ENCODE peak calls at places on chromosomes 13 and 19, in five cellular contexts. One of them, this sample, is unnamed.

GRCh38 chr13:75489502-75490263 is 7.7 kb upstream of the TBC1D4 start:
- ATAC-seq in GM12878: peak
- ATAC-seq in heart left ventricle: no peak
- ATAC-seq in right lobe of liver: peak
- ATAC-seq in IMR-90: peak
- ATAC-seq in this sample: no peak

GRCh38 chr13:48158290-48158689 is 63.4 kb upstream of the MED4 start:
- ATAC-seq in IMR-90: no peak
- ATAC-seq in right lobe of liver: no peak
- ATAC-seq in heart left ventricle: no peak
- ATAC-seq in GM12878: peak
- ATAC-seq in this sample: no peak

GRCh38 chr13:44815507-44816074 is 173.7 kb downstream of the NUFIP1 start:
- ATAC-seq in GM12878: peak
- ATAC-seq in heart left ventricle: no peak
- ATAC-seq in IMR-90: peak
- ATAC-seq in right lobe of liver: no peak
- ATAC-seq in this sample: peak

GRCh38 chr19:40768936-40769335 is 6.4 kb upstream of the MIA start:
- ATAC-seq in IMR-90: no peak
- ATAC-seq in GM12878: no peak
- ATAC-seq in right lobe of liver: no peak
- ATAC-seq in heart left ventricle: no peak
- ATAC-seq in this sample: no peak

GRCh38 chr19:38250821-38251563 is 5.2 kb downstream of the PPP1R14A start:
- ATAC-seq in heart left ventricle: peak
- ATAC-seq in IMR-90: peak
- ATAC-seq in GM12878: no peak
- ATAC-seq in right lobe of liver: peak
- ATAC-seq in this sample: peak

GRCh38 chr19:38917921-38918491 is 6.0 kb upstream of the CCER2 start:
- ATAC-seq in heart left ventricle: no peak
- ATAC-seq in IMR-90: peak
- ATAC-seq in GM12878: peak
- ATAC-seq in right lobe of liver: peak
- ATAC-seq in this sample: no peak

GRCh38 chr13:40406405-40407138 is 259.9 kb downstream of the FOXO1 start:
- ATAC-seq in heart left ventricle: no peak
- ATAC-seq in IMR-90: peak
- ATAC-seq in GM12878: no peak
- ATAC-seq in right lobe of liver: no peak
- ATAC-seq in this sample: peak

GRCh38 chr13:27704681-27705080 is 83.0 kb downstream of the POLR1D start:
- ATAC-seq in heart left ventricle: no peak
- ATAC-seq in GM12878: peak
- ATAC-seq in right lobe of liver: no peak
- ATAC-seq in IMR-90: no peak
- ATAC-seq in this sample: no peak

GRCh38 chr13:49303533-49304252 is 56.0 kb downstream of the CDADC1 start:
- ATAC-seq in heart left ventricle: no peak
- ATAC-seq in right lobe of liver: peak
- ATAC-seq in GM12878: no peak
- ATAC-seq in IMR-90: no peak
- ATAC-seq in this sample: no peak

GRCh38 chr13:114155320-114155719 is 22.9 kb upstream of the RASA3 start:
- ATAC-seq in right lobe of liver: no peak
- ATAC-seq in GM12878: no peak
- ATAC-seq in IMR-90: no peak
- ATAC-seq in heart left ventricle: no peak
- ATAC-seq in this sample: no peak

GRCh38 chr19:55820037-55820436 is 11.8 kb downstream of the NLRP11 start:
- ATAC-seq in heart left ventricle: no peak
- ATAC-seq in IMR-90: no peak
- ATAC-seq in GM12878: no peak
- ATAC-seq in right lobe of liver: no peak
- ATAC-seq in this sample: no peak

GRCh38 chr13:100875392-100876043 is 200.9 kb upstream of the TMTC4 start:
- ATAC-seq in heart left ventricle: no peak
- ATAC-seq in GM12878: peak
- ATAC-seq in right lobe of liver: no peak
- ATAC-seq in IMR-90: peak
- ATAC-seq in this sample: no peak

GRCh38 chr19:53311897-53312296 is 21.7 kb upstream of the ZNF845 start:
- ATAC-seq in right lobe of liver: no peak
- ATAC-seq in heart left ventricle: no peak
- ATAC-seq in IMR-90: no peak
- ATAC-seq in GM12878: no peak
- ATAC-seq in this sample: no peak

GRCh38 chr13:27783111-27783510 is 9.2 kb upstream of the GSX1 start:
- ATAC-seq in IMR-90: peak
- ATAC-seq in right lobe of liver: peak
- ATAC-seq in GM12878: peak
- ATAC-seq in heart left ventricle: no peak
- ATAC-seq in this sample: no peak

GRCh38 chr19:45591004-45591637 is 6.5 kb upstream of the OPA3 start:
- ATAC-seq in right lobe of liver: peak
- ATAC-seq in GM12878: peak
- ATAC-seq in IMR-90: peak
- ATAC-seq in heart left ventricle: peak
- ATAC-seq in this sample: no peak

GRCh38 chr19:32570081-32570785 is 10.8 kb upstream of the PDCD5 start:
- ATAC-seq in GM12878: peak
- ATAC-seq in heart left ventricle: no peak
- ATAC-seq in IMR-90: peak
- ATAC-seq in right lobe of liver: peak
- ATAC-seq in this sample: no peak

GRCh38 chr19:28504139-28504538 is 708.8 kb downstream of the UQCRFS1 start:
- ATAC-seq in right lobe of liver: no peak
- ATAC-seq in GM12878: no peak
- ATAC-seq in IMR-90: no peak
- ATAC-seq in heart left ventricle: no peak
- ATAC-seq in this sample: no peak

GRCh38 chr13:76929975-76930374 is 18.3 kb upstream of the ACOD1 start:
- ATAC-seq in GM12878: no peak
- ATAC-seq in IMR-90: no peak
- ATAC-seq in right lobe of liver: no peak
- ATAC-seq in heart left ventricle: no peak
- ATAC-seq in this sample: no peak

GRCh38 chr13:41015920-41016319 is 3.2 kb downstream of the ELF1 start:
- ATAC-seq in IMR-90: no peak
- ATAC-seq in heart left ventricle: no peak
- ATAC-seq in right lobe of liver: no peak
- ATAC-seq in GM12878: peak
- ATAC-seq in this sample: no peak

GRCh38 chr13:85693889-85694511 is 105.2 kb downstream of the SLITRK6 start:
- ATAC-seq in heart left ventricle: no peak
- ATAC-seq in GM12878: no peak
- ATAC-seq in IMR-90: peak
- ATAC-seq in right lobe of liver: no peak
- ATAC-seq in this sample: no peak

GRCh38 chr13:67123165-67123564 is 107.0 kb downstream of the PCDH9 start:
- ATAC-seq in GM12878: no peak
- ATAC-seq in right lobe of liver: no peak
- ATAC-seq in IMR-90: no peak
- ATAC-seq in heart left ventricle: no peak
- ATAC-seq in this sample: no peak

GRCh38 chr13:103157034-103157433 is 90.8 kb upstream of the SLC10A2 start:
- ATAC-seq in GM12878: no peak
- ATAC-seq in right lobe of liver: no peak
- ATAC-seq in IMR-90: no peak
- ATAC-seq in heart left ventricle: peak
- ATAC-seq in this sample: no peak

GRCh38 chr13:40706439-40706838 is 40.0 kb upstream of the FOXO1 start:
- ATAC-seq in heart left ventricle: no peak
- ATAC-seq in right lobe of liver: no peak
- ATAC-seq in IMR-90: no peak
- ATAC-seq in GM12878: peak
- ATAC-seq in this sample: no peak

GRCh38 chr13:77507931-77508776 is 27.4 kb upstream of the SCEL start:
- ATAC-seq in heart left ventricle: no peak
- ATAC-seq in right lobe of liver: no peak
- ATAC-seq in GM12878: peak
- ATAC-seq in IMR-90: no peak
- ATAC-seq in this sample: no peak

GRCh38 chr13:80276371-80277289 is 64.3 kb downstream of the SPRY2 start:
- ATAC-seq in heart left ventricle: no peak
- ATAC-seq in IMR-90: no peak
- ATAC-seq in GM12878: peak
- ATAC-seq in right lobe of liver: peak
- ATAC-seq in this sample: peak

DNA sequence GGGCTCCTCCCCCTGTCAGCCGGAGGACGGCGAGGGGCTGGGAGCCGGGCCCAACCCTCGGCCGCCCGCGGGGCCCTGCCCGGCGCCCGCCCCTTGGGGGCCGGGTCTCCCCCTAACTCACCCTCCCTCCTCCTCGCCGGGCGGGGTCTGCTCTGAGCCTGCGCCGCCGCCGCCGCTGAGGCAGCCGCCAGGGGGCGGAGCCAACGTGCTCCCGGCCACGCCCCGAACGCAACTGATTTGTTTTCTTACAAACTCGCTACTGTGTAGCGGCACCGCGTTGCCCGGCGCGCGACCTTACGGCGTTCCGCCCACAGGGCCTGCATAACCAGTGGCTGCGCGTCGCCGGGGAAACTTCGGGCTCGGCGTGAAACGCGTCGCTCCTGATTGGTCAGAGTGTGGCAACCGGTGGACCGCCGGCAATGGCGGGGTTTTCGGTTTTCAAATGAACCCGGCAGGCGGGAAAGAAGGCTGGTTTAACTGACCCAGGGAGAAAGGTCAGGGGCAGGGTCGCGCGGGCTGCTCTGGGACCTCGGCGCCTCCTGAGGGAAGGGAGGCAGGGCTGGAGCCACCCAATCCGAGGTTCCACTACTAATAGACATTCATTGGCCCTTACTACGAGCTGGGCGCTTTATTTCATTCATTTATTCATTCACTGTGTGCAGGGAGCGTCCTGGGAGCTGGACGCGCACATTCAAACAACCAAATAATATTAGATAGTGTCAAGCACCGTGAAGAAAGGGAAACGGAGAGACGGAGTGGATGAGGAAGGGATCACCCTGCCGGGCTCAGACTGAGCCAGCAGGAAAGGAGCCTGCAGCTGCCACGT is at the start of gene CDKN2D:
- ATAC-seq in right lobe of liver: peak
- ATAC-seq in GM12878: peak
- ATAC-seq in IMR-90: peak
- ATAC-seq in heart left ventricle: peak
- ATAC-seq in this sample: peak
- TF ChIP-seq POLR2A in right lobe of liver: peak
- TF ChIP-seq POLR2A in GM12878: peak
- TF ChIP-seq POLR2A in IMR-90: peak
- TF ChIP-seq POLR2A in heart left ventricle: peak
- TF ChIP-seq POLR2A in this sample: peak

GRCh38 chr19:6728346-6728745 is 7.9 kb upstream of the C3 start:
- ATAC-seq in heart left ventricle: peak
- ATAC-seq in GM12878: peak
- ATAC-seq in right lobe of liver: no peak
- ATAC-seq in IMR-90: no peak
- ATAC-seq in this sample: no peak

GRCh38 chr19:6730153-6730804 is 7.1 kb downstream of the GPR108 start:
- ATAC-seq in heart left ventricle: no peak
- ATAC-seq in right lobe of liver: peak
- ATAC-seq in GM12878: peak
- ATAC-seq in IMR-90: no peak
- ATAC-seq in this sample: peak

GRCh38 chr19:6730941-6731670 is 6.3 kb downstream of the GPR108 start:
- ATAC-seq in heart left ventricle: no peak
- ATAC-seq in right lobe of liver: no peak
- ATAC-seq in GM12878: no peak
- ATAC-seq in IMR-90: no peak
- ATAC-seq in this sample: no peak

GRCh38 chr19:6731822-6732221 is 5.6 kb downstream of the GPR108 start:
- ATAC-seq in heart left ventricle: no peak
- ATAC-seq in right lobe of liver: no peak
- ATAC-seq in IMR-90: no peak
- ATAC-seq in GM12878: no peak
- ATAC-seq in this sample: no peak

DNA sequence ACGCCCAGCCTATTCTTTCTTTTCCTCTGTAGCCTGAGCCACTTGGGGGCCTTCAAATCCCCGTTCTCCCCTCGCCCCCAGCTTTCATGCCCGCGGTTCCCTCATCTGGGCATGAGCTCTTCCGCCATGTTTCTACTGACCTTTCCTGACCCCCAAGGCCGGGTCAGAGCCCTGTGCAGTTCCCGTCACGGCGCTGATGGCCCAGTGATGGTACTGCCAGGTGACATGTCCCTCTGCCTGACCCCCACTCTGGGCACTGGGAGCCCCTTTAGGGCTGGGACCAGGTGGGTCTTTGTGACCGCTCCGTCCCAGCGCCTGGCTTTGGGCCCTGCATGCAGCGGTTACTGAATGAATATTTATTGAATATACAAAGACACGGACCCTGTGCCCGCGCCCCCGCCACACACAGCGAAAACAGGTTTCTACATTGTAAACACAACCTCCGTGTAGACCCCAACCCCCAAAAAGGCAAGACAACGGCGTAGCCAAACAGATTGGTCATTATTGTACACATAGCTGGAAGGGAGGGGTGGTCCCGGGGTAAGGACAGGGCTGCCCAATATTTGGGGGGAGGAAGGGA is 7.7 kb downstream of the GPR108 start:
- ATAC-seq in IMR-90: no peak
- ATAC-seq in right lobe of liver: peak
- ATAC-seq in heart left ventricle: no peak
- ATAC-seq in GM12878: no peak
- ATAC-seq in this sample: no peak
- H3K27ac ChIP-seq in IMR-90: no peak
- H3K27ac ChIP-seq in right lobe of liver: peak
- H3K27ac ChIP-seq in heart left ventricle: no peak
- H3K27ac ChIP-seq in GM12878: no peak
- H3K27ac ChIP-seq in this sample: peak

GRCh38 chr13:33285420-33286124 is at the start of gene STARD13:
- ATAC-seq in IMR-90: peak
- ATAC-seq in right lobe of liver: peak
- ATAC-seq in GM12878: peak
- ATAC-seq in heart left ventricle: peak
- ATAC-seq in this sample: peak
- TF ChIP-seq POLR2A in IMR-90: peak
- TF ChIP-seq POLR2A in right lobe of liver: peak
- TF ChIP-seq POLR2A in GM12878: peak
- TF ChIP-seq POLR2A in heart left ventricle: no peak
- TF ChIP-seq POLR2A in this sample: peak

GRCh38 chr13:21672811-21673591 is 2.1 kb downstream of the FGF9 start:
- ATAC-seq in IMR-90: no peak
- ATAC-seq in GM12878: no peak
- ATAC-seq in right lobe of liver: no peak
- ATAC-seq in heart left ventricle: no peak
- ATAC-seq in this sample: no peak

GRCh38 chr13:21670883-21671792 is at the start of gene FGF9:
- ATAC-seq in GM12878: peak
- ATAC-seq in IMR-90: peak
- ATAC-seq in right lobe of liver: peak
- ATAC-seq in heart left ventricle: peak
- ATAC-seq in this sample: peak

GRCh38 chr13:21673592-21674270 is 2.9 kb downstream of the FGF9 start:
- ATAC-seq in heart left ventricle: peak
- ATAC-seq in right lobe of liver: peak
- ATAC-seq in IMR-90: peak
- ATAC-seq in GM12878: peak
- ATAC-seq in this sample: peak

GRCh38 chr13:21670006-21670882 is 629 bp upstream of the FGF9 start:
- ATAC-seq in right lobe of liver: peak
- ATAC-seq in heart left ventricle: peak
- ATAC-seq in IMR-90: peak
- ATAC-seq in GM12878: peak
- ATAC-seq in this sample: peak

GRCh38 chr13:21671793-21672680 is 1.2 kb downstream of the FGF9 start:
- ATAC-seq in GM12878: no peak
- ATAC-seq in heart left ventricle: no peak
- ATAC-seq in IMR-90: no peak
- ATAC-seq in right lobe of liver: no peak
- ATAC-seq in this sample: no peak
- H3K27ac ChIP-seq in GM12878: no peak
- H3K27ac ChIP-seq in heart left ventricle: no peak
- H3K27ac ChIP-seq in IMR-90: no peak
- H3K27ac ChIP-seq in right lobe of liver: no peak
- H3K27ac ChIP-seq in this sample: no peak